ENCODE peak calls at places on chromosome 21, in four cellular contexts. V is tibial nerve; L is CD4-positive, CD25-positive, alpha-beta regulatory T cell; X is mesenchymal stem cell. A is an unnamed sample.
A peak's percentile ranks its signal among the peaks of the same experiment; 100 is the strongest.

GRCh38 chr21:27570306-27570868 is 603.5 kb upstream of the ADAMTS5 start:
- DNase-seq in X (peak; percentile 61), L (no peak), V (peak; percentile 39), A (no peak)

GRCh38 chr21:24594082-24594481 is 1013.2 kb downstream of the MRPL39 start:
- DNase-seq in X (no peak), V (no peak), L (no peak), A (no peak)

GRCh38 chr21:18443686-18444085 is 40.1 kb upstream of the TMPRSS15 start:
- DNase-seq in V (no peak), X (no peak), L (no peak), A (no peak)

GRCh38 chr21:35838350-35838749 is 222.0 kb downstream of the SETD4 start:
- DNase-seq in V (no peak), X (no peak), L (no peak), A (no peak)

GRCh38 chr21:24824209-24824608 is 783.1 kb downstream of the MRPL39 start:
- DNase-seq in L (no peak), V (no peak), X (no peak), A (no peak)

GRCh38 chr21:25330266-25330665 is 277.0 kb downstream of the MRPL39 start:
- DNase-seq in X (no peak), V (no peak), L (no peak), A (no peak)

GRCh38 chr21:37452222-37452621 is 85.6 kb downstream of the DYRK1A start:
- DNase-seq in L (no peak), X (peak; percentile 97), V (no peak), A (no peak)

GRCh38 chr21:26834181-26834945 is 10.8 kb downstream of the ADAMTS1 start:
- DNase-seq in V (no peak), X (peak; percentile 66), L (no peak), A (no peak)

GRCh38 chr21:15355066-15355465 is 290.3 kb upstream of the NRIP1 start:
- DNase-seq in V (no peak), X (no peak), L (no peak), A (no peak)

GRCh38 chr21:18245493-18245967 is 897 bp downstream of the CHODL start:
- DNase-seq in L (no peak), X (peak; percentile 30), V (no peak), A (no peak)

GRCh38 chr21:42918291-42918690 is 7.1 kb downstream of the ERVH48-1 start:
- DNase-seq in V (no peak), X (no peak), L (no peak), A (no peak)

GRCh38 chr21:28018741-28019669 is 973.7 kb downstream of the LTN1 start:
- DNase-seq in V (no peak), X (no peak), L (no peak), A (no peak)

GRCh38 chr21:42350899-42351543 is at the start of gene TFF2:
- DNase-seq in L (no peak), V (no peak), X (no peak), A (no peak)

GRCh38 chr21:14842641-14843040 is 222.2 kb downstream of the NRIP1 start:
- DNase-seq in X (no peak), L (no peak), V (no peak), A (no peak)

GRCh38 chr21:14318598-14318997 is 64.3 kb downstream of the HSPA13 start:
- DNase-seq in L (no peak), X (no peak), V (no peak), A (no peak)

GRCh38 chr21:34187935-34188334 is 114.6 kb downstream of the MRPS6 start:
- DNase-seq in V (no peak), X (no peak), L (no peak), A (no peak)

GRCh38 chr21:35019631-35020032 is 29.5 kb downstream of the RUNX1 start:
- DNase-seq in X (no peak), V (no peak), L (no peak), A (no peak)

GRCh38 chr21:25638634-25639166 is 358 bp upstream of the JAM2 start:
- DNase-seq in L (peak; percentile 14), X (peak; percentile 10), V (no peak), A (no peak)

GRCh38 chr21:42121792-42122191 is 50.7 kb downstream of the UMODL1 start:
- DNase-seq in L (no peak), X (no peak), V (no peak), A (no peak)

GRCh38 chr21:44677881-44678280 is 4.1 kb downstream of the KRTAP12-1 start:
- DNase-seq in V (no peak), X (no peak), L (no peak), A (no peak)

GRCh38 chr21:35084869-35085268 is 35.8 kb upstream of the RUNX1 start:
- DNase-seq in V (no peak), X (peak; percentile 77), L (no peak), A (no peak)

GRCh38 chr21:17779486-17779885 is 39.7 kb downstream of the C21orf91 start:
- DNase-seq in V (no peak), L (no peak), X (peak; percentile 44), A (no peak)

GRCh38 chr21:14952916-14953315 is 111.9 kb downstream of the NRIP1 start:
- DNase-seq in X (no peak), V (no peak), L (no peak), A (no peak)

GRCh38 chr21:43686811-43687565 is 27.6 kb downstream of the RRP1B start:
- DNase-seq in X (no peak), L (no peak), V (no peak), A (no peak)

DNA sequence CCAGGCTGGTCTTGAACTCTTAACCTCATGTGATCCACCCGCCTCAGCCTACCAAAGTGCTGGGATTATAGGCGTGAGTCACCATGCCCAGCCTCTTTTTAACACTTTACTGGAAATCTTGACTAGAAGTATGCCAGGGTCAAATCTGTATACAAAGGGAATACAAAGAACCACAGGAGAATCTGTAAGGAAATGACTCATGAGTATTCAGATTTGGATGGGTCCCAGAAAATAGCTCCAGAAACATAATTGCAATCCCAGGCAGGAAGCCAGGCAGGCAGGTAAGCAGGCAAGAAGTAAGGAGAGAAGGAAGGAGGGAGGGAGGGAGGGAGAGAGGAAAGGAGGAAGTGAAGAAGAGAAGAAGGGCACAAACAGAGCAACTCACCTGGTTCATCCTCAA is 22.8 kb upstream of the TIAM1 start:
- DNase-seq in X (peak; percentile 89), V (no peak), L (no peak), A (no peak)
- H3K9me3 ChIP-seq in X (no peaks in the 10 kb centered on the region), V (no peaks in the 10 kb centered on the region), L (no peaks in the 10 kb centered on the region), A (no peaks in the 10 kb centered on the region)

GRCh38 chr21:19969156-19969555 is 1029.1 kb upstream of the NCAM2 start:
- DNase-seq in X (no peak), V (no peak), L (no peak), A (no peak)
- H3K9me3 ChIP-seq in X (peaks cover 20% of the 10 kb centered on the region), V (no peaks in the 10 kb centered on the region), L (peaks cover 9% of the 10 kb centered on the region), A (peaks cover 5% of the 10 kb centered on the region)

DNA sequence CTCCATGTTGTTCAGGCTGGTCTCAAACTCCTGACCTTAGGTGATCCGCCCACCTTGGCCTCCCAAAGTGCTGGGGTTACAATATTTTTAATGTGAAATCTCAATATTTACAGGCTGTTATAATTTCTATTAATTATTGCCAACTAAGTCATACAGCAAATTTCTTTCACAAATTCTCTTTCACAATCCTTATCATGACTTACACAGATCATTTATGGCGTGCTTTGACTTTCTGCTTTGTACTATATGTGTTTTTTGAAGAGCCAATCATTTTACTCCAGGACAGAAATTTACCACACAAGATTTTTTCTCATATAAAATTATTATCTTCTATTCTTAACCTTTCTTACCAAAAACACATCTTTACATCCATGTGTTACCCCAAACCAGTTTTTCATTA is 1729.9 kb downstream of the NCAM2 start:
- DNase-seq in L (no peak), X (no peak), V (no peak), A (no peak)
- H3K9me3 ChIP-seq in L (peaks cover 8% of the 10 kb centered on the region), X (peaks cover 40% of the 10 kb centered on the region), V (no peaks in the 10 kb centered on the region), A (peaks cover 3% of the 10 kb centered on the region)

DNA sequence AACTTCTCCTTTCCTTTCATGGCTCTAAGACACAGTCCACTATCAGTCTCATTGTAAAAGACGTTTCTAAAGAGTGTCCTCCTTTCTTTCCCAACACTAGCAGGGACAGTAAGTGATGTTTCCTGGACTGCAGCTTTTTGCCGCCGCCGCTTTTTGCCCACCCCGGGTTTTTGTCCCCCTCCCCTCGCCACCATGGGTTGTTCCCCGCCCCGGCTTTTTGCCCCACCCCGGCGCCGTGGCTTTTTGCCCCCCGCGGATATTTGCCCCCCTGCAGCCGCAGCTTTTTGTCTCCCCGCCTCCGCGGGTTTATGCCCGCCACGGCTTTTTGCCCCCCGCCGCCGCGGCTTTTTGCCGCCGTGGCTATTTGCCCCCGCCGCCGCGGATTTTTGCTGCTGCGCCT is 95.2 kb downstream of the TPTE start:
- DNase-seq in V (no peak), L (no peak), X (no peak), A (no peak)
- H3K9me3 ChIP-seq in V (no peaks in the 10 kb centered on the region), L (peaks cover 3% of the 10 kb centered on the region), X (peaks cover 18% of the 10 kb centered on the region), A (peaks cover 7% of the 10 kb centered on the region)

GRCh38 chr21:30234643-30235042 is 18.7 kb upstream of the CLDN8 start:
- DNase-seq in X (peak; percentile 16), L (no peak), V (no peak), A (no peak)
- H3K9me3 ChIP-seq in X (no peaks in the 10 kb centered on the region), L (no peaks in the 10 kb centered on the region), V (no peaks in the 10 kb centered on the region), A (no peaks in the 10 kb centered on the region)

DNA sequence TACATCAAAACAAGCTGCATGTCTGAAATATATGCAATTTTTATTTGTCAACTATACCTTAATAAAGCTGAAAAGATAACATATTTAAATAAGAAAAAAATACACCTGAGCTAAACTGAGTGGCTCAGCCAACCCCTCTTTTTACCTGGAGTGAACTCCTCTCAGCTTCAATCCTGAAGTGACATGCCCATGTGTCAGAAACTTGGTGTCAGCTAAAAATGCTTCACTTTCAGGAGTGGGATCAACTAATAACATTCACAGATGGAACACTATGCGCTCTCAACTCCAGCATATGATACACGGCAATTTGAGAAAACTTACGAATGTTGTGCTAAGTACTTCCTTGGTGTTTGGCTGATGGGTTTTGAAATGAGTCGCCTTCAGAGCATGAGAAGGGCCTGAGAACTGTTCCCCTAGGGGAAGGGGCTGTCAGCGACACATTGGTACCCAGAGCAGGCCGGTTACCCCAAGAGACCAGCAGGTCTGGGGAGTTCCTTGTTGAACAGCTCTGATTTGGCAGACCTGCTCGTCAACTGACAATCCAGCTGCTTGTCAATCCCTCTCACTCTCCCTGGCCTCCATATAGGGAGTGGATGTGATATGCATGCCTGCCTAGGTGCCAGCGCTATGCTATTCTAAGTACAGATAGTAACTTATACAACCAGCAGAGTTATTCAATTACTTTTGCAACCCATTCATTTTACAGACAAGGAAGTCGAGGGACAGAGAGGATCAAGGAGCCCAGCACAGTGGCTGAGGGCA is 267.7 kb downstream of the PCP4 start:
- DNase-seq in X (no peak), V (no peak), L (no peak), A (no peak)
- H3K9me3 ChIP-seq in X (no peaks in the 10 kb centered on the region), V (no peaks in the 10 kb centered on the region), L (no peaks in the 10 kb centered on the region), A (no peaks in the 10 kb centered on the region)

DNA sequence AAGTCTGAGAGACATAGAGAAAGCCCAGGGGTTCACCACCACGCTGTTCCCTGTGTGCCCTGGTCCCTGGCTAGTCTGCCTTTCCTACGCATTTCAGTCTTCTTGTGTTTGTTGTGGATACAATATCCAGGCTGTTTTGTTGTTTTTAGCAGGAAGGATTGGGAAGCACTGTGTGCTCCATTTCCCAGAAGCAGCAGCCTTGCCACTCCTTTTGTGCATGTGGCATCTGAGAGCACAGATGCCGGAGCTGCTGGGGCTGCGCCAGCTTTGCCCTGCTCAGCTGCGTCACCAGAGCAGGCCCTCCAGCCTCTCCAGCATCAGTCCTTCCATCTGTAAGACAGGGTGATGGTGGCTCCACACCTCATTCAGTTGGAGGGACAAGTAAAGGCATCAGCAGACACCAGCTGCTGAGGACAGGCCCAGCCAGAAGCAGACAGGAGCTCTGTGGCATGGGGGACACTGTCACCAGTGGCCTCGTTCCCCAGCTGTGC is 94.4 kb upstream of the COL6A1 start:
- DNase-seq in X (peak; percentile 65), V (no peak), L (no peak), A (no peak)
- H3K9me3 ChIP-seq in X (no peaks in the 10 kb centered on the region), V (no peaks in the 10 kb centered on the region), L (no peaks in the 10 kb centered on the region), A (no peaks in the 10 kb centered on the region)

A was measured in T-helper 17 cell.